ENCODE peak calls at places on chromosome 9, in six cellular contexts. W, Y, G, T, J and M are unnamed samples.

GRCh38 chr9:114309096-114309495 is 13.8 kb upstream of the ORM1 start:
- DNase-seq in Y (no peak), G (no peak), W (no peak), T (no peak), J (no peak), M (no peak)

GRCh38 chr9:2158111-2158610 is 143.0 kb downstream of the SMARCA2 start:
- DNase-seq in Y (no peak), G (peak; percentile 52), J (peak; percentile 16), T (peak; percentile 62), W (no peak), M (peak; percentile 84)

GRCh38 chr9:12813960-12814876 is 39.4 kb downstream of the LURAP1L start:
- DNase-seq in Y (no peak), W (no peak), T (peak; percentile 96), G (peak; percentile 99), J (no peak), M (peak; percentile 98)

GRCh38 chr9:114499528-114499927 is 5.7 kb downstream of the WHRN start:
- DNase-seq in J (no peak), G (no peak), Y (no peak), T (no peak), W (peak; percentile 96), M (no peak)

GRCh38 chr9:90726215-90726614 is 75.4 kb upstream of the SYK start:
- DNase-seq in Y (no peak), G (no peak), T (no peak), W (peak; percentile 82), J (no peak), M (no peak)

GRCh38 chr9:20784196-20784595 is 100.1 kb downstream of the FOCAD start:
- DNase-seq in W (no peak), Y (no peak), J (no peak), T (no peak), G (no peak), M (no peak)

GRCh38 chr9:121972501-121972981 is 120.6 kb downstream of the TTLL11 start:
- DNase-seq in W (no peak), T (peak; percentile 97), Y (no peak), G (peak; percentile 69), J (no peak), M (peak; percentile 39)

GRCh38 chr9:112971415-112971814 is 40.6 kb downstream of the ZNF883 start:
- DNase-seq in T (no peak), Y (no peak), G (no peak), W (peak; percentile 58), J (no peak), M (no peak)

GRCh38 chr9:93246111-93246510 is 62.2 kb downstream of the WNK2 start:
- DNase-seq in Y (no peak), J (no peak), T (no peak), W (no peak), G (no peak), M (no peak)

GRCh38 chr9:35555881-35556280 is 49.2 kb upstream of the TESK1 start:
- DNase-seq in T (no peak), G (no peak), Y (no peak), J (no peak), W (no peak), M (no peak)
- H3K36me3 ChIP-seq in T (no peaks in the 10 kb centered on the region), G (peaks cover 63% of the 10 kb centered on the region), Y (no peaks in the 10 kb centered on the region), J (no peaks in the 10 kb centered on the region), W (peaks cover 10% of the 10 kb centered on the region), M (peaks cover 64% of the 10 kb centered on the region)

GRCh38 chr9:75895112-75895511 is 4.6 kb downstream of the PCSK5 start:
- DNase-seq in G (no peak), Y (no peak), J (no peak), T (no peak), W (no peak), M (no peak)

GRCh38 chr9:75891277-75892167 is 1.0 kb downstream of the PCSK5 start:
- DNase-seq in W (peak; percentile 17), J (no peak), G (peak; percentile 54), T (peak; percentile 37), Y (peak; percentile 16), M (peak; percentile 67)

GRCh38 chr9:75892168-75892901 is 1.9 kb downstream of the PCSK5 start:
- DNase-seq in Y (no peak), T (peak; percentile 74), G (no peak), W (peak; percentile 13), J (no peak), M (peak; percentile 57)

GRCh38 chr9:75890541-75891276 is at the start of gene PCSK5:
- DNase-seq in T (peak; percentile 88), Y (peak; percentile 65), W (peak; percentile 96), G (peak; percentile 95), J (peak; percentile 64), M (peak; percentile 98)

GRCh38 chr9:75893096-75893495 is 2.6 kb downstream of the PCSK5 start:
- DNase-seq in W (no peak), T (peak; percentile 73), G (no peak), Y (no peak), J (no peak), M (peak; percentile 3)
- H3K4me3 ChIP-seq in W (no peak overlapping the region), T (peak overlapping the region; percentile 76), G (no peak overlapping the region), Y (peak overlapping the region; percentile 70), J (no peak overlapping the region), M (peak overlapping the region; percentile 87)

GRCh38 chr9:79962836-79963235 is 391.1 kb downstream of the TLE4 start:
- DNase-seq in J (no peak), G (no peak), Y (no peak), T (no peak), W (no peak), M (peak; percentile 82)
- H3K36me3 ChIP-seq in J (no peaks in the 10 kb centered on the region), G (no peaks in the 10 kb centered on the region), Y (no peaks in the 10 kb centered on the region), T (no peaks in the 10 kb centered on the region), W (no peaks in the 10 kb centered on the region), M (no peaks in the 10 kb centered on the region)

DNA sequence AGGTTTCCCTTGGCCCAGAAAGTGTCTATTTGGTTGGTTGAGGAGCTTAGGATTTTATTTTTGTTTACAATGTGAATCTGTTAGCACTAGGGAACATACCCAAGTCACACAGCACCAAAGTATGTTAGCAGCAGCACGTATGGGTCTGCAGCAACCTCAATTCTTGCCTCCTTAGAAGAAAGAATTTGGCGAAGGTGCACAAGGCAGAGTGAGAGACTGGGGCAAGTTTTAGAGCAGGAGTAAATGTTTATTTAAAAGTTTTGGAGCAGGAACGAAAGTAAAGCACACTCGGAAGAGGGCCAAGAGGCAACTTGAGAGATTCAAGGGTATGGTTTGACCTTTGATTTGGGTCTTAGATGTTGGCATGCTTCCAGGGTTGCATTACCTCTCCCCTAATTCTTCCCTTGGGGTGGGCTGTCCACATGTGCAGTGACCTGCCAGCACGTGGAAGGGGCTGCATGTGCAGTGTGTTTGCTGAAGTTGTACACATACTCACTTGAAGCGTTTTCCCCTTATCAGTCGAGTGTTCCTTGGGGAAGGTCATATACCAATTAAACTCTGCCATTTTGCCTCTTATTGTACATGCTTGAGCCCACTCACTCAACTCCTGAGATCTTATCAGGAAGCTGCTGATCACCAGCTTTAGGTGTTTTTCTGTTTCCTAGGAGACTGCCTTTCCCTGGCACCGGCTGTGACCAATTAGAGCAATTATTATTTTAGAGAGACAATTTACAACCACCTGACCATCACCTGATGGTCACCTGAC is 64.9 kb upstream of the SHC3 start:
- DNase-seq in W (no peak), G (no peak), J (no peak), Y (no peak), T (no peak), M (no peak)
- H3K4me3 ChIP-seq in W (no peak overlapping the region), G (no peak overlapping the region), J (no peak overlapping the region), Y (no peak overlapping the region), T (no peak overlapping the region), M (no peak overlapping the region)

DNA sequence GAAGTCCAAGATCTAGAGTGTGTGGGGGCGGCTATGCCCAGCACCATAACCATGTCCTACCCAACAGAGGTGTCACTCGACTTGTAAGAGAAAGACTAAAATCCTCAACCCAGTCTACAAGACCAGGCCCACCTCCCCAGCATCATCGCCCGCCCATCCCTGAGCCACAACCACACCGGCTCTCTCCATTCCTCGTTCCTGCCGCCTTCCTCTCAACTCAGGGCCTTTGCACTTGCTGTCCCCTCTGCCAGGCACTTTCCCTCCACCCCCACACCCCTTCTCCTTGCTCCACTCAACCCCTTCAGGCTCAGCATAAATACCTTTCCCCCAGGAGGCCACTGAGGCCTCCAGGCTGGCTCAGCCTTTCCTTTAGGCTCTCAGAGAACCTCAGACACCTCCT is 69.3 kb downstream of the PAX5 start:
- DNase-seq in J (no peak), Y (no peak), T (no peak), W (no peak), G (no peak), M (no peak)
- H3K36me3 ChIP-seq in J (no peaks in the 10 kb centered on the region), Y (no peaks in the 10 kb centered on the region), T (no peaks in the 10 kb centered on the region), W (peaks cover 60% of the 10 kb centered on the region), G (no peaks in the 10 kb centered on the region), M (no peaks in the 10 kb centered on the region)